ENCODE peak calls at places on chromosome 4, in seven cellular contexts. H is Panc1, U is HCT116, Z is upper lobe of left lung, W is GM23338, Q is GM12878, K is HepG2. L is an unnamed sample.

GRCh38 chr4:1072830-1073446 is 40.4 kb downstream of the RNF212 start:
- ATAC-seq in H (peak), U (peak), Z (peak), W (peak), Q (peak), K (peak), L (peak)

GRCh38 chr4:174358410-174358809 is 74.7 kb downstream of the CEP44 start:
- ATAC-seq in H (no peak), U (no peak), Z (no peak), W (no peak), Q (peak), K (no peak), L (no peak)

GRCh38 chr4:81021526-81021944 is 9.0 kb upstream of the BMP3 start:
- ATAC-seq in H (no peak), U (no peak), Z (peak), W (no peak), Q (no peak), K (no peak), L (no peak)

GRCh38 chr4:95213361-95213760 is 335.4 kb downstream of the UNC5C start:
- ATAC-seq in H (no peak), U (no peak), Z (no peak), W (peak), Q (no peak), K (no peak), L (no peak)

GRCh38 chr4:149980941-149981340 is 97.3 kb upstream of the DCLK2 start:
- ATAC-seq in H (peak), U (peak), Z (peak), W (peak), Q (peak), K (peak), L (no peak)

GRCh38 chr4:57234252-57234775 is 124.1 kb upstream of the IGFBP7 start:
- ATAC-seq in H (no peak), U (no peak), Z (no peak), W (no peak), Q (no peak), K (no peak), L (no peak)

GRCh38 chr4:105246712-105247111 is 100.0 kb downstream of the TET2 start:
- ATAC-seq in H (no peak), U (no peak), Z (peak), W (no peak), Q (no peak), K (no peak), L (no peak)

GRCh38 chr4:140244328-140244727 is 90.3 kb upstream of the MAML3 start:
- ATAC-seq in H (no peak), U (no peak), Z (no peak), W (no peak), Q (no peak), K (no peak), L (no peak)

GRCh38 chr4:95643627-95644026 is 94.9 kb upstream of the UNC5C start:
- ATAC-seq in H (no peak), U (no peak), Z (no peak), W (no peak), Q (no peak), K (no peak), L (no peak)

GRCh38 chr4:105896461-105896939 is 1.2 kb downstream of the NPNT start:
- ATAC-seq in H (no peak), U (no peak), Z (no peak), W (peak), Q (peak), K (no peak), L (no peak)

GRCh38 chr4:102601586-102602227 is 100.5 kb downstream of the NFKB1 start:
- ATAC-seq in H (no peak), U (no peak), Z (no peak), W (no peak), Q (no peak), K (no peak), L (no peak)

GRCh38 chr4:54625391-54625790 is 32.4 kb upstream of the KIT start:
- ATAC-seq in H (no peak), U (no peak), Z (no peak), W (no peak), Q (no peak), K (no peak), L (peak)

GRCh38 chr4:158808399-158808798 is 39.6 kb downstream of the FNIP2 start:
- ATAC-seq in H (no peak), U (no peak), Z (no peak), W (no peak), Q (no peak), K (peak), L (no peak)

GRCh38 chr4:159273126-159273438 is 170.2 kb downstream of the RAPGEF2 start:
- ATAC-seq in H (no peak), U (no peak), Z (no peak), W (no peak), Q (no peak), K (peak), L (no peak)

GRCh38 chr4:38193464-38193863 is 233.3 kb downstream of the PTTG2 start:
- ATAC-seq in H (no peak), U (no peak), Z (no peak), W (no peak), Q (no peak), K (no peak), L (no peak)

GRCh38 chr4:147093206-147093605 is 147.5 kb upstream of the TTC29 start:
- ATAC-seq in H (no peak), U (no peak), Z (no peak), W (no peak), Q (no peak), K (no peak), L (no peak)

GRCh38 chr4:156968479-156968984 is 3.1 kb downstream of the PDGFC start:
- ATAC-seq in H (peak), U (peak), Z (peak), W (peak), Q (peak), K (no peak), L (peak)

GRCh38 chr4:166435449-166435848 is 562.4 kb downstream of the TLL1 start:
- ATAC-seq in H (no peak), U (no peak), Z (no peak), W (no peak), Q (no peak), K (no peak), L (no peak)

GRCh38 chr4:21948347-21949072 is at the start of gene KCNIP4:
- ATAC-seq in H (no peak), U (no peak), Z (no peak), W (peak), Q (no peak), K (peak), L (peak)

GRCh38 chr4:138673053-138673452 is 342.5 kb upstream of the NOCT start:
- ATAC-seq in H (no peak), U (no peak), Z (no peak), W (peak), Q (peak), K (peak), L (no peak)

GRCh38 chr4:53924333-53925049 is 139.9 kb downstream of the CHIC2 start:
- ATAC-seq in H (no peak), U (no peak), Z (no peak), W (peak), Q (no peak), K (no peak), L (no peak)

GRCh38 chr4:159027535-159027934 is 75.3 kb upstream of the RAPGEF2 start:
- ATAC-seq in H (no peak), U (no peak), Z (no peak), W (no peak), Q (peak), K (no peak), L (no peak)

GRCh38 chr4:147802346-147802745 is 70.5 kb downstream of the ARHGAP10 start:
- ATAC-seq in H (no peak), U (no peak), Z (no peak), W (no peak), Q (no peak), K (no peak), L (no peak)

GRCh38 chr4:53019485-53020382 is 157.6 kb downstream of the RASL11B start:
- ATAC-seq in H (peak), U (peak), Z (peak), W (no peak), Q (no peak), K (peak), L (peak)

GRCh38 chr4:26692014-26692726 is 108.3 kb downstream of the TBC1D19 start:
- ATAC-seq in H (no peak), U (no peak), Z (no peak), W (no peak), Q (no peak), K (no peak), L (no peak)

GRCh38 chr4:72582853-72583252 is 13.8 kb upstream of the ADAMTS3 start:
- ATAC-seq in H (no peak), U (no peak), Z (no peak), W (no peak), Q (no peak), K (no peak), L (no peak)

GRCh38 chr4:80365928-80366327 is 30.4 kb downstream of the CFAP299 start:
- ATAC-seq in H (peak), U (peak), Z (peak), W (peak), Q (peak), K (peak), L (no peak)

GRCh38 chr4:2793578-2793919 is 664 bp downstream of the SH3BP2 start:
- ATAC-seq in H (no peak), U (peak), Z (peak), W (peak), Q (no peak), K (peak), L (no peak)

GRCh38 chr4:90317785-90318184 is 190.6 kb downstream of the CCSER1 start:
- ATAC-seq in H (peak), U (peak), Z (peak), W (no peak), Q (peak), K (no peak), L (peak)

GRCh38 chr4:81466841-81467671 is 4.7 kb downstream of the RASGEF1B start:
- ATAC-seq in H (no peak), U (no peak), Z (no peak), W (no peak), Q (no peak), K (no peak), L (no peak)

GRCh38 chr4:86256086-86256485 is 103.8 kb downstream of the MAPK10 start:
- ATAC-seq in H (no peak), U (no peak), Z (no peak), W (no peak), Q (no peak), K (no peak), L (no peak)

GRCh38 chr4:55503164-55503563 is 43.5 kb downstream of the CLOCK start:
- ATAC-seq in H (no peak), U (peak), Z (peak), W (no peak), Q (no peak), K (no peak), L (no peak)

GRCh38 chr4:184387351-184387750 is 87.0 kb downstream of the IRF2 start:
- ATAC-seq in H (no peak), U (no peak), Z (no peak), W (no peak), Q (no peak), K (no peak), L (no peak)

GRCh38 chr4:153232768-153233167 is 28.5 kb downstream of the TRIM2 start:
- ATAC-seq in H (peak), U (peak), Z (peak), W (peak), Q (peak), K (peak), L (peak)

GRCh38 chr4:168840988-168841681 is 168.9 kb downstream of the CBR4 start:
- ATAC-seq in H (no peak), U (no peak), Z (no peak), W (peak), Q (peak), K (no peak), L (no peak)
- TF ChIP-seq POLR2AphosphoS5 in H (no peak), U (no peak), Z (no peak), W (no peak), Q (no peak), K (no peak), L (no peak)

DNA sequence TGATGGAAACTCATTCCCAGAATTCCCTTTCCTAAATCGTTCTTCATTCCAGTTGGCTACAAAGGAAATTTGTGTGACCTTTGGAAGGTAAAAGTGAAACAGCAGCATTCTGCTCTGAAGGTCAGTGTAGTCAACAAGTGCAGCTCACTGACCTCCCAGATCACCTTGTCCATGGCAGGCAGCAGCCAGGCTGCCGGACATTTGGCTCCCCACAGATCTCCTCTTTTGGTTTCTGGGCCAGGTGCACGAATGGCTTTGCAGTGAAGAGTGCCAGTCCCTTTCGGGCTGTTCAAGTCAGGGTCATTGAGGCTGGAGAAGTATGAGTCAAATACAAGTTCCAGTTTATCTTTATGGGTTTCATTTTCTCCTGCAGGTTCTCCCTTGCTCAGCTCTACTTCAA is 14.3 kb downstream of the GPRIN3 start:
- ATAC-seq in H (no peak), U (no peak), Z (no peak), W (no peak), Q (no peak), K (peak), L (no peak)
- H3K27ac ChIP-seq in H (no peak), U (no peak), Z (peak), W (no peak), Q (no peak), K (no peak), L (no peak)

DNA sequence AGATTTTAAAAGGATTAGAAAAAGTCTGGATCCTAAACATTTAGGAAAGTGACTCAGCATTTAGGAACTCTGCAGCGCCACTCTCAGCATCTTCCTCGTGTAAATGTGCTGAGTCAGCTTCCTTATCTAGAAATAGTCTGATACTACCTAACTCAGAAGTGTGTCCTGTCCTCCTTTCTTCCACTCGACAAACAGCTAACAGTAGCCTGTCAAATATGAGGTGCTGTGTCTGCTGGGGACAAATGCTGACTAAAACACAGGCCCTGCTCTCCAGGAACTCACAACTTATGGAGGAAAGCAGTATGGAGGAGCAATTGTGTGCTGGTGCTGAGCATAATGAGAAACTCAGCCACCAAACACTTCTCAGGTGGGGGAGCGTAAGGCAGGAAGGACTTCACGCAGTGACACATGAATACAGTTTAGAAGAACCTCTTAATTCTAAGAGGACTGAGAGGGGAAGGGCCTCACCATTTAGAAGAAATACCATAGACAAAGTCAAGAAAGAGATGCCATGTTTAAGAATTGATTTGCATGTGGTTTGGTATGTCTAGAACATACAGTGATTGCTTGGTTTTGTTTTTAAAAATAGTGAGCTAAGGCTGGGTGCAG is 125.3 kb downstream of the SOWAHB start:
- ATAC-seq in H (no peak), U (no peak), Z (no peak), W (no peak), Q (peak), K (no peak), L (no peak)
- H3K4me3 ChIP-seq in H (no peak), U (no peak), Z (no peak), W (no peak), Q (no peak), K (no peak), L (no peak)

GRCh38 chr4:109433281-109434006 is at the start of gene SEC24B:
- ATAC-seq in H (peak), U (peak), Z (peak), W (peak), Q (peak), K (peak), L (peak)
- TF ChIP-seq POLR2AphosphoS5 in H (peak), U (peak), Z (peak), W (peak), Q (peak), K (peak), L (peak)

DNA sequence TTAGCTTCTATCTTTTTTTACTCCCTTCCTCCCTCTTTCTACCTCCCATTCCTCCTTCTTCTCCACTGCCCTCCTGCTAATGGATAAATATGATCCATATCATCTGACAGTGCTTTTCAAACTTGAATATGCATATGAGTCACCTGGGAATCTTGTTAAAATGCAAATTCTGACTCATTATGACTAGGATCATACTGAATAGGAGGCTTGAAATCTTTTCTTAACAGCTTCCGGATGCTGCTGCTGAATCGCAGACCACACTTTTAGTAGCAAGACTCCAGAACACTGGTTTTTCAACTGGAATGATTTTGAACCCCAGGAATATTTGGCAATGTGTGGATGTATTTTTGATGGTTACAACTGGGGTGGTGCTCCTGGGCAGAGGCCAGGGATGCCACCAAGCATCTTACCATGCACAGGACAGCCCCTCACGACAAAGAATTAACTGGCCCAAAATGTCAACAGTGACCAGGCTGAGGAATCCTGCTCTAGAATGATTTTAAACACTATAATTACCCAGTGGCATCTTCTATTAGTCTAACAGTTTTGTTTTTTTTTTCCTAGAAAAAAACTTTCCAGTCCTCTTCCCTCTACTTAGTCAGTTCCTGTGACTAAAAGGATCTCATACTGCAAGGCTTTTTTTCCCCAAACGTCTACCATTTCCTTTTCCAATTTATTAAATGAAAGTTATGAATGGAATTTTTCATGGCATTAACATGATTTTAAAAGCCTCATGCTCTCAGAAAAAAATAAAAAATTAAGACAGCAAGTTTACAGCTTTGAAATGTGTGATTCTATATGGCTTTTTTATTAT is 10.6 kb upstream of the PYURF start:
- ATAC-seq in H (peak), U (no peak), Z (no peak), W (no peak), Q (no peak), K (no peak), L (no peak)
- H3K27ac ChIP-seq in H (no peak), U (no peak), Z (no peak), W (peak), Q (no peak), K (no peak), L (no peak)

GRCh38 chr4:185599844-185600243 is 64.5 kb upstream of the PDLIM3 start:
- ATAC-seq in H (no peak), U (no peak), Z (peak), W (no peak), Q (no peak), K (no peak), L (peak)
- H3K4me3 ChIP-seq in H (no peak), U (no peak), Z (no peak), W (no peak), Q (no peak), K (no peak), L (no peak)

GRCh38 chr4:41575665-41576064 is 37.7 kb downstream of the LIMCH1 start:
- ATAC-seq in H (no peak), U (no peak), Z (no peak), W (peak), Q (no peak), K (no peak), L (no peak)
- TF ChIP-seq POLR2AphosphoS5 in H (no peak), U (no peak), Z (no peak), W (no peak), Q (no peak), K (no peak), L (no peak)

GRCh38 chr4:144494280-144494679 is 151.7 kb upstream of the HHIP start:
- ATAC-seq in H (no peak), U (no peak), Z (no peak), W (no peak), Q (no peak), K (no peak), L (no peak)
- H3K27ac ChIP-seq in H (no peak), U (no peak), Z (no peak), W (no peak), Q (no peak), K (no peak), L (no peak)

DNA sequence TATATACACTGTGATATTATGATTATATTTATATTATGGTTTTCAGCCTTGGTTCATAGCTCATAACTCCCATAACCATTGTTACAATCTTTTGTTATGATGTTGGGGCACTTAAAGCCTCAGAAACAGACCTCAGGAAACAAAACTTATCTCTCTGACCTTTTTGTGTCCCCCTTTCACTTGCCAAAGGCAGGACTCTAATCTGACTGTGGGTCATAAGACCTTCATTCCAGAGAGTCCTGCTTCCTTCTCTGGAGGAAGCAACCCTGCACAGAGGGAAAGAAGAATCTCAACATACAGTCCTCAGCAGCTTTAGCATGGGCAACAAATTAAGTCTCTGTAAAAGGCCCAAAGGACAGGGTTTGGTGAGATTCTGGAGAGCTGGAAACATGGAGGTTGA is 933.4 kb downstream of the ADGRL3 start:
- ATAC-seq in H (no peak), U (no peak), Z (no peak), W (no peak), Q (no peak), K (no peak), L (no peak)
- H3K4me3 ChIP-seq in H (no peak), U (no peak), Z (no peak), W (no peak), Q (no peak), K (no peak), L (no peak)

DNA sequence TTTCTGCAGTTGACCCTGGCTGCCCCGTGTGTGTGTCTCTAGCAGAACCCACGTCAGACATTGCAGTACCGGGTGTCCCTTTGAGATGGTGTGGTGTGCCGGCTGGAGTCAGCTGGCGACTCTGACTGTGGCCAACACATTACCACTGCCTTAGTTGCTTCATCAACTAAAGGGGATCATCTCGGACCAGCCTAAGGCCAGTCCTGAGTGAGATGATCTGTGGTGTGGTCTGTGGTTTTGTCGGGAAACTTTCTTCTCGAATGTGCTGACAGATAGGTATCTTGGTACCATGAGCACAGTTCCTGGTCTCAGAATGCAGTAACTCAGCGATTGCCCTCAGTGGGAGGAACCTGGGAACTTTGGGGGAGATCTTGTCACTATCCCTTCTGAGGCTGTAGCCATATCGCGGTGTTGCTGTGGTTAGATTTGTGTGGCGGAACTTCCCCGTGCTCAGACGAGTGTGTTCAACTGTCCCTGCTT is 15.8 kb downstream of the TBC1D14 start:
- ATAC-seq in H (no peak), U (no peak), Z (peak), W (no peak), Q (peak), K (no peak), L (peak)
- TF ChIP-seq POLR2AphosphoS5 in H (no peak), U (no peak), Z (peak), W (no peak), Q (no peak), K (no peak), L (peak)

L was measured in gastroesophageal sphincter.